ENCODE peak calls at places on chromosomes 1 and 21, in five cellular contexts. One of them, this sample, is unnamed.

GRCh38 chr1:84246228-84246627 is 55.3 kb upstream of the SAMD13 start:
- DNase-seq in cardiac muscle cell: no peak
- DNase-seq in caudate nucleus: no peak
- DNase-seq in thoracic aorta: no peak
- DNase-seq in PC-3: no peak
- DNase-seq in this sample: no peak

GRCh38 chr21:28937737-28938136 is 54.9 kb downstream of the LTN1 start:
- DNase-seq in cardiac muscle cell: no peak
- DNase-seq in PC-3: no peak
- DNase-seq in thoracic aorta: no peak
- DNase-seq in caudate nucleus: no peak
- DNase-seq in this sample: no peak

GRCh38 chr1:9378801-9379200 is 86.1 kb downstream of the SPSB1 start:
- DNase-seq in cardiac muscle cell: no peak
- DNase-seq in PC-3: no peak
- DNase-seq in thoracic aorta: no peak
- DNase-seq in caudate nucleus: no peak
- DNase-seq in this sample: no peak

GRCh38 chr1:3463891-3464648 is 9.6 kb downstream of the ARHGEF16 start:
- DNase-seq in PC-3: no peak
- DNase-seq in thoracic aorta: no peak
- DNase-seq in caudate nucleus: no peak
- DNase-seq in cardiac muscle cell: no peak
- DNase-seq in this sample: no peak

GRCh38 chr1:55893155-55893554 is 678.0 kb upstream of the USP24 start:
- DNase-seq in caudate nucleus: no peak
- DNase-seq in cardiac muscle cell: peak
- DNase-seq in thoracic aorta: no peak
- DNase-seq in PC-3: peak
- DNase-seq in this sample: no peak

GRCh38 chr1:150072959-150073358 is 5.4 kb downstream of the VPS45 start:
- DNase-seq in cardiac muscle cell: peak
- DNase-seq in PC-3: peak
- DNase-seq in thoracic aorta: no peak
- DNase-seq in caudate nucleus: no peak
- DNase-seq in this sample: no peak

GRCh38 chr1:202189012-202189790 is 4.4 kb upstream of the LGR6 start:
- DNase-seq in thoracic aorta: no peak
- DNase-seq in cardiac muscle cell: peak
- DNase-seq in PC-3: peak
- DNase-seq in caudate nucleus: peak
- DNase-seq in this sample: peak

GRCh38 chr21:38766987-38767722 is 38.6 kb upstream of the ETS2 start:
- DNase-seq in thoracic aorta: no peak
- DNase-seq in cardiac muscle cell: no peak
- DNase-seq in caudate nucleus: no peak
- DNase-seq in PC-3: no peak
- DNase-seq in this sample: no peak

GRCh38 chr1:23718482-23718881 is 24.8 kb upstream of the ELOA start:
- DNase-seq in PC-3: peak
- DNase-seq in cardiac muscle cell: peak
- DNase-seq in thoracic aorta: no peak
- DNase-seq in caudate nucleus: no peak
- DNase-seq in this sample: no peak

GRCh38 chr1:234315588-234315987 is 57.7 kb upstream of the COA6 start:
- DNase-seq in thoracic aorta: no peak
- DNase-seq in caudate nucleus: no peak
- DNase-seq in PC-3: no peak
- DNase-seq in cardiac muscle cell: no peak
- DNase-seq in this sample: no peak

GRCh38 chr1:30675761-30676160 is 47.6 kb downstream of the MATN1 start:
- DNase-seq in cardiac muscle cell: peak
- DNase-seq in PC-3: peak
- DNase-seq in caudate nucleus: no peak
- DNase-seq in thoracic aorta: no peak
- DNase-seq in this sample: no peak

GRCh38 chr1:216903389-216903754 is 180.1 kb upstream of the ESRRG start:
- DNase-seq in PC-3: peak
- DNase-seq in caudate nucleus: no peak
- DNase-seq in cardiac muscle cell: peak
- DNase-seq in thoracic aorta: no peak
- DNase-seq in this sample: no peak

GRCh38 chr1:163737261-163737660 is 415.5 kb downstream of the NUF2 start:
- DNase-seq in cardiac muscle cell: no peak
- DNase-seq in caudate nucleus: no peak
- DNase-seq in PC-3: peak
- DNase-seq in thoracic aorta: no peak
- DNase-seq in this sample: no peak

GRCh38 chr1:39866767-39867166 is 16.5 kb downstream of the TRIT1 start:
- DNase-seq in caudate nucleus: no peak
- DNase-seq in cardiac muscle cell: peak
- DNase-seq in PC-3: peak
- DNase-seq in thoracic aorta: no peak
- DNase-seq in this sample: no peak

GRCh38 chr1:5811419-5811818 is 180.8 kb downstream of the NPHP4 start:
- DNase-seq in thoracic aorta: no peak
- DNase-seq in caudate nucleus: no peak
- DNase-seq in cardiac muscle cell: no peak
- DNase-seq in PC-3: no peak
- DNase-seq in this sample: no peak

GRCh38 chr1:196651637-196652215 is at the start of gene CFH:
- DNase-seq in PC-3: peak
- DNase-seq in thoracic aorta: no peak
- DNase-seq in cardiac muscle cell: peak
- DNase-seq in caudate nucleus: no peak
- DNase-seq in this sample: no peak

GRCh38 chr1:64983110-64983509 is 16.8 kb upstream of the JAK1 start:
- DNase-seq in thoracic aorta: no peak
- DNase-seq in caudate nucleus: no peak
- DNase-seq in PC-3: peak
- DNase-seq in cardiac muscle cell: peak
- DNase-seq in this sample: no peak

GRCh38 chr1:40386311-40386778 is 12.8 kb downstream of the SMAP2 start:
- DNase-seq in thoracic aorta: no peak
- DNase-seq in caudate nucleus: no peak
- DNase-seq in cardiac muscle cell: no peak
- DNase-seq in PC-3: no peak
- DNase-seq in this sample: no peak

GRCh38 chr1:10943991-10944730 is 68.3 kb upstream of the TARDBP start:
- DNase-seq in caudate nucleus: no peak
- DNase-seq in cardiac muscle cell: peak
- DNase-seq in PC-3: peak
- DNase-seq in thoracic aorta: no peak
- DNase-seq in this sample: no peak

GRCh38 chr1:228149341-228150020 is at the start of gene GJC2:
- DNase-seq in PC-3: no peak
- DNase-seq in cardiac muscle cell: peak
- DNase-seq in caudate nucleus: no peak
- DNase-seq in thoracic aorta: no peak
- DNase-seq in this sample: no peak

GRCh38 chr1:40712997-40713396 is 21.5 kb downstream of the NFYC start:
- DNase-seq in caudate nucleus: no peak
- DNase-seq in cardiac muscle cell: no peak
- DNase-seq in thoracic aorta: no peak
- DNase-seq in PC-3: peak
- DNase-seq in this sample: no peak

GRCh38 chr1:221717491-221717865 is 24.4 kb downstream of the DUSP10 start:
- DNase-seq in thoracic aorta: no peak
- DNase-seq in cardiac muscle cell: no peak
- DNase-seq in PC-3: no peak
- DNase-seq in caudate nucleus: no peak
- DNase-seq in this sample: no peak

GRCh38 chr1:36881541-36881940 is 152.8 kb downstream of the GRIK3 start:
- DNase-seq in cardiac muscle cell: no peak
- DNase-seq in caudate nucleus: no peak
- DNase-seq in PC-3: no peak
- DNase-seq in thoracic aorta: no peak
- DNase-seq in this sample: no peak

GRCh38 chr21:35257413-35257812 is 208.3 kb upstream of the RUNX1 start:
- DNase-seq in cardiac muscle cell: peak
- DNase-seq in caudate nucleus: no peak
- DNase-seq in thoracic aorta: peak
- DNase-seq in PC-3: peak
- DNase-seq in this sample: peak

GRCh38 chr1:171245458-171246064 is 2.7 kb upstream of the FMO1 start:
- DNase-seq in thoracic aorta: no peak
- DNase-seq in PC-3: peak
- DNase-seq in cardiac muscle cell: peak
- DNase-seq in caudate nucleus: no peak
- DNase-seq in this sample: no peak

GRCh38 chr1:176033879-176034278 is 173.2 kb downstream of the COP1 start:
- DNase-seq in thoracic aorta: no peak
- DNase-seq in caudate nucleus: no peak
- DNase-seq in PC-3: peak
- DNase-seq in cardiac muscle cell: peak
- DNase-seq in this sample: no peak

GRCh38 chr1:33369764-33370163 is 48.9 kb upstream of the A3GALT2 start:
- DNase-seq in thoracic aorta: no peak
- DNase-seq in PC-3: no peak
- DNase-seq in cardiac muscle cell: no peak
- DNase-seq in caudate nucleus: no peak
- DNase-seq in this sample: no peak

GRCh38 chr1:31414692-31415370 is 1.8 kb downstream of the SERINC2 start:
- DNase-seq in cardiac muscle cell: no peak
- DNase-seq in caudate nucleus: no peak
- DNase-seq in thoracic aorta: no peak
- DNase-seq in PC-3: peak
- DNase-seq in this sample: peak

GRCh38 chr1:73898540-73898939 is 299.4 kb downstream of the LRRIQ3 start:
- DNase-seq in caudate nucleus: no peak
- DNase-seq in thoracic aorta: no peak
- DNase-seq in PC-3: no peak
- DNase-seq in cardiac muscle cell: no peak
- DNase-seq in this sample: no peak

GRCh38 chr1:156430305-156430704 is 61.3 kb downstream of the RHBG start:
- DNase-seq in caudate nucleus: no peak
- DNase-seq in thoracic aorta: no peak
- DNase-seq in PC-3: no peak
- DNase-seq in cardiac muscle cell: no peak
- DNase-seq in this sample: no peak

GRCh38 chr1:197106869-197107268 is 39.6 kb downstream of the ASPM start:
- DNase-seq in caudate nucleus: no peak
- DNase-seq in thoracic aorta: no peak
- DNase-seq in PC-3: no peak
- DNase-seq in cardiac muscle cell: no peak
- DNase-seq in this sample: no peak

GRCh38 chr1:100516854-100517253 is 21.1 kb upstream of the GPR88 start:
- DNase-seq in PC-3: no peak
- DNase-seq in caudate nucleus: no peak
- DNase-seq in thoracic aorta: no peak
- DNase-seq in cardiac muscle cell: no peak
- DNase-seq in this sample: no peak
- H3K27ac ChIP-seq in PC-3: no peak
- H3K27ac ChIP-seq in caudate nucleus: no peak
- H3K27ac ChIP-seq in thoracic aorta: no peak
- H3K27ac ChIP-seq in cardiac muscle cell: no peak
- H3K27ac ChIP-seq in this sample: no peak

GRCh38 chr1:180114546-180114945 is 40.1 kb upstream of the QSOX1 start:
- DNase-seq in thoracic aorta: no peak
- DNase-seq in PC-3: no peak
- DNase-seq in caudate nucleus: no peak
- DNase-seq in cardiac muscle cell: no peak
- DNase-seq in this sample: no peak

GRCh38 chr1:180112091-180112490 is 42.6 kb upstream of the QSOX1 start:
- DNase-seq in caudate nucleus: no peak
- DNase-seq in PC-3: no peak
- DNase-seq in thoracic aorta: no peak
- DNase-seq in cardiac muscle cell: no peak
- DNase-seq in this sample: no peak

GRCh38 chr1:180116964-180117763 is 37.5 kb upstream of the QSOX1 start:
- DNase-seq in thoracic aorta: no peak
- DNase-seq in cardiac muscle cell: peak
- DNase-seq in PC-3: peak
- DNase-seq in caudate nucleus: no peak
- DNase-seq in this sample: no peak

GRCh38 chr1:180112979-180113650 is 41.6 kb upstream of the QSOX1 start:
- DNase-seq in PC-3: no peak
- DNase-seq in cardiac muscle cell: peak
- DNase-seq in caudate nucleus: no peak
- DNase-seq in thoracic aorta: no peak
- DNase-seq in this sample: no peak

DNA sequence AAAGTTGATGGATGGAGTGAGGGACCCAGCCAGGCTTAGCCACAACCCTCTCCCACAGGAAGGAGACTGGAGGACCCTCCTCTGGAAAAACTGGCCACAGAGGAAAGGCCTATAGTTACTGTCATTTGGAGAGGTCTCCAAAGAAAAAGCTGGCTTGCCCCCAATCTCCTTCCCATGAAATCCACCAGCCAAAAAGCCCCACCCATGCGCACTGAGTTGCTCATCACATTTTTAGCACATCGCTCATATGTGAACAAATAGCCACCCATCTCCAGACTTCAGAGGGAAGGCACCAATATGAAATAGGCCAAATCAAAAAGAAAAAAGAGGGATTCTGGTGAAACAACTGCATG is 36.9 kb upstream of the QSOX1 start:
- DNase-seq in PC-3: peak
- DNase-seq in thoracic aorta: no peak
- DNase-seq in caudate nucleus: no peak
- DNase-seq in cardiac muscle cell: peak
- DNase-seq in this sample: no peak
- H3K27ac ChIP-seq in PC-3: peak
- H3K27ac ChIP-seq in thoracic aorta: no peak
- H3K27ac ChIP-seq in caudate nucleus: no peak
- H3K27ac ChIP-seq in cardiac muscle cell: no peak
- H3K27ac ChIP-seq in this sample: no peak

DNA sequence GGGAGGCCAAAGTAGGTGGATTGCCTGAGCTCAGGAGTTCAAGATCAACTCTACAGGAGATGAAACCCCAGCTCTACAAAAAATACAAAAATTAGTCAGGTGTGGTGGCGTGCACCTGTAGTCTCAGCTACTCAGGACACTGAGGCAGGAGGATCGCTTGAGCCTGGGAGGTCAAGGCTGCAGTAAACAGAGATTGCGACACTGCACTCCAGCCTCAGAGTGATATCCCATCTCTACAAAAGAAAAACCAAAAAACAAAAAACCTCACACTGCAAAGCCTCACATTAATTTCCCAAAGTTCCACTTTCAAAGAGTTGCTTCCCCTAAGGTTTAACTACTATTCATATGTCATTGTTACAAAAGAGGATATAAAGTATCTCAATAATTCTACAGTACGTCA is 29.0 kb upstream of the FBXO28 start:
- DNase-seq in PC-3: no peak
- DNase-seq in cardiac muscle cell: no peak
- DNase-seq in caudate nucleus: no peak
- DNase-seq in thoracic aorta: no peak
- DNase-seq in this sample: no peak
- H3K27ac ChIP-seq in PC-3: no peak
- H3K27ac ChIP-seq in cardiac muscle cell: no peak
- H3K27ac ChIP-seq in caudate nucleus: no peak
- H3K27ac ChIP-seq in thoracic aorta: no peak
- H3K27ac ChIP-seq in this sample: no peak

DNA sequence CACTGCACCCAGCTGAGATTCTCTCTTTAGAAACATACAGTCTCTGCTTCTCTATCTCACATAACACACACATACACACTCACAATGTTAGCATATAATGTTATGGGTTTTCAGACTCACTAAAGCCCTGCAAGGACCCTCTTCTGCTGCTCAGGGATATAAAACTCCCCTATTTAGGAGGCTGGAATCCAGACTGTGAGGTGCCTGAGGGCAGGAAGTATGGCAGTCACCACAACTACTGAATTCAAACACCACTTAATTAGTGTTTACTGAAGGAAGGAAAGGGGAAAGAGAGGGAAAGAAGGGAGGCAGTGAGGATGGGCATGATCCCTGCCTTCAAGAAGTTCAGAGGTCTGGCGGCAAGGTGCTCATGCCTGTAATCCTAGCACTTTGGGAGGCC is 7.8 kb upstream of the CDK18 start:
- DNase-seq in thoracic aorta: no peak
- DNase-seq in PC-3: no peak
- DNase-seq in caudate nucleus: no peak
- DNase-seq in cardiac muscle cell: no peak
- DNase-seq in this sample: no peak
- H3K27ac ChIP-seq in thoracic aorta: no peak
- H3K27ac ChIP-seq in PC-3: no peak
- H3K27ac ChIP-seq in caudate nucleus: no peak
- H3K27ac ChIP-seq in cardiac muscle cell: no peak
- H3K27ac ChIP-seq in this sample: no peak

This sample was measured in gastrocnemius medialis.